ENCODE peak calls at places on chromosomes 11 and 22, in ten cellular contexts. One of them, this sample, is unnamed.

GRCh38 chr22:19629720-19630419 is 84.4 kb upstream of the SEPTIN5 start:
- DNase-seq in upper lobe of right lung: peak; percentile 85
- DNase-seq in Peyer's patch: peak; percentile 93
- DNase-seq in esophagus squamous epithelium: peak; percentile 16
- DNase-seq in stomach: peak; percentile 86
- DNase-seq in fibroblast of lung: peak; percentile 76
- DNase-seq in cardiac muscle cell: peak; percentile 85
- DNase-seq in hepatocyte: peak; percentile 90
- DNase-seq in heart left ventricle: peak; percentile 89
- DNase-seq in ovary: peak; percentile 74
- DNase-seq in this sample: peak; percentile 45

GRCh38 chr11:120254788-120255518 is 15.0 kb downstream of the POU2F3 start:
- DNase-seq in cardiac muscle cell: no peak
- DNase-seq in upper lobe of right lung: no peak
- DNase-seq in hepatocyte: no peak
- DNase-seq in ovary: no peak
- DNase-seq in fibroblast of lung: no peak
- DNase-seq in stomach: no peak
- DNase-seq in heart left ventricle: no peak
- DNase-seq in esophagus squamous epithelium: no peak
- DNase-seq in Peyer's patch: no peak
- DNase-seq in this sample: no peak

GRCh38 chr11:48150213-48150612 is 66.4 kb upstream of the OR4B1 start:
- DNase-seq in fibroblast of lung: peak; percentile 22
- DNase-seq in ovary: no peak
- DNase-seq in upper lobe of right lung: no peak
- DNase-seq in esophagus squamous epithelium: no peak
- DNase-seq in stomach: no peak
- DNase-seq in Peyer's patch: no peak
- DNase-seq in hepatocyte: no peak
- DNase-seq in cardiac muscle cell: peak; percentile 69
- DNase-seq in heart left ventricle: no peak
- DNase-seq in this sample: no peak

GRCh38 chr11:10998674-10999073 is 140.8 kb upstream of the ZBED5 start:
- DNase-seq in Peyer's patch: no peak
- DNase-seq in fibroblast of lung: no peak
- DNase-seq in hepatocyte: no peak
- DNase-seq in stomach: no peak
- DNase-seq in cardiac muscle cell: no peak
- DNase-seq in ovary: no peak
- DNase-seq in heart left ventricle: no peak
- DNase-seq in upper lobe of right lung: no peak
- DNase-seq in esophagus squamous epithelium: no peak
- DNase-seq in this sample: no peak

GRCh38 chr11:102911758-102912481 is 37.1 kb upstream of the MMP12 start:
- DNase-seq in fibroblast of lung: no peak
- DNase-seq in Peyer's patch: no peak
- DNase-seq in esophagus squamous epithelium: no peak
- DNase-seq in stomach: no peak
- DNase-seq in ovary: no peak
- DNase-seq in heart left ventricle: no peak
- DNase-seq in hepatocyte: no peak
- DNase-seq in cardiac muscle cell: no peak
- DNase-seq in upper lobe of right lung: no peak
- DNase-seq in this sample: no peak

GRCh38 chr11:127376316-127376715 is 375.7 kb upstream of the KIRREL3 start:
- DNase-seq in stomach: no peak
- DNase-seq in esophagus squamous epithelium: no peak
- DNase-seq in hepatocyte: no peak
- DNase-seq in Peyer's patch: no peak
- DNase-seq in ovary: no peak
- DNase-seq in heart left ventricle: no peak
- DNase-seq in cardiac muscle cell: no peak
- DNase-seq in fibroblast of lung: no peak
- DNase-seq in upper lobe of right lung: no peak
- DNase-seq in this sample: no peak

GRCh38 chr11:65426839-65427690 is 4.5 kb downstream of the NEAT1 start:
- DNase-seq in ovary: peak; percentile 49
- DNase-seq in fibroblast of lung: peak; percentile 71
- DNase-seq in esophagus squamous epithelium: no peak
- DNase-seq in upper lobe of right lung: peak; percentile 70
- DNase-seq in stomach: peak; percentile 75
- DNase-seq in cardiac muscle cell: peak; percentile 87
- DNase-seq in Peyer's patch: peak; percentile 74
- DNase-seq in heart left ventricle: no peak
- DNase-seq in hepatocyte: peak; percentile 74
- DNase-seq in this sample: no peak

GRCh38 chr11:117189191-117189940 is 9.8 kb upstream of the TAGLN start:
- DNase-seq in stomach: peak; percentile 24
- DNase-seq in fibroblast of lung: no peak
- DNase-seq in heart left ventricle: no peak
- DNase-seq in cardiac muscle cell: no peak
- DNase-seq in ovary: peak; percentile 31
- DNase-seq in upper lobe of right lung: peak; percentile 76
- DNase-seq in hepatocyte: no peak
- DNase-seq in Peyer's patch: peak; percentile 89
- DNase-seq in esophagus squamous epithelium: peak; percentile 19
- DNase-seq in this sample: no peak

GRCh38 chr11:69272961-69273461 is 20.9 kb upstream of the MYEOV start:
- DNase-seq in ovary: no peak
- DNase-seq in hepatocyte: no peak
- DNase-seq in heart left ventricle: no peak
- DNase-seq in Peyer's patch: no peak
- DNase-seq in fibroblast of lung: no peak
- DNase-seq in esophagus squamous epithelium: no peak
- DNase-seq in stomach: peak; percentile 49
- DNase-seq in cardiac muscle cell: no peak
- DNase-seq in upper lobe of right lung: peak; percentile 66
- DNase-seq in this sample: no peak

GRCh38 chr22:37485006-37485713 is 1.0 kb downstream of the MFNG start:
- DNase-seq in ovary: no peak
- DNase-seq in heart left ventricle: no peak
- DNase-seq in fibroblast of lung: no peak
- DNase-seq in cardiac muscle cell: no peak
- DNase-seq in hepatocyte: no peak
- DNase-seq in stomach: no peak
- DNase-seq in Peyer's patch: peak; percentile 69
- DNase-seq in esophagus squamous epithelium: no peak
- DNase-seq in upper lobe of right lung: peak; percentile 76
- DNase-seq in this sample: no peak

GRCh38 chr22:37486224-37486845 is at the start of gene MFNG:
- DNase-seq in heart left ventricle: peak; percentile 90
- DNase-seq in cardiac muscle cell: peak; percentile 25
- DNase-seq in esophagus squamous epithelium: peak; percentile 51
- DNase-seq in upper lobe of right lung: peak; percentile 90
- DNase-seq in Peyer's patch: peak; percentile 91
- DNase-seq in hepatocyte: peak; percentile 82
- DNase-seq in ovary: peak; percentile 43
- DNase-seq in stomach: peak; percentile 78
- DNase-seq in fibroblast of lung: peak; percentile 17
- DNase-seq in this sample: no peak

GRCh38 chr22:37487129-37487528 is 945 bp upstream of the MFNG start:
- DNase-seq in fibroblast of lung: no peak
- DNase-seq in ovary: no peak
- DNase-seq in stomach: no peak
- DNase-seq in heart left ventricle: no peak
- DNase-seq in hepatocyte: no peak
- DNase-seq in esophagus squamous epithelium: no peak
- DNase-seq in cardiac muscle cell: no peak
- DNase-seq in upper lobe of right lung: no peak
- DNase-seq in Peyer's patch: no peak
- DNase-seq in this sample: no peak

GRCh38 chr22:37484115-37485005 is 1.8 kb downstream of the MFNG start:
- DNase-seq in fibroblast of lung: no peak
- DNase-seq in cardiac muscle cell: no peak
- DNase-seq in ovary: no peak
- DNase-seq in stomach: peak; percentile 72
- DNase-seq in esophagus squamous epithelium: peak; percentile 67
- DNase-seq in heart left ventricle: peak; percentile 89
- DNase-seq in hepatocyte: no peak
- DNase-seq in upper lobe of right lung: peak; percentile 91
- DNase-seq in Peyer's patch: peak; percentile 97
- DNase-seq in this sample: no peak

GRCh38 chr22:37485714-37486223 is 415 bp downstream of the MFNG start:
- DNase-seq in hepatocyte: no peak
- DNase-seq in upper lobe of right lung: no peak
- DNase-seq in fibroblast of lung: no peak
- DNase-seq in cardiac muscle cell: no peak
- DNase-seq in Peyer's patch: peak; percentile 51
- DNase-seq in ovary: no peak
- DNase-seq in stomach: no peak
- DNase-seq in esophagus squamous epithelium: no peak
- DNase-seq in heart left ventricle: no peak
- DNase-seq in this sample: no peak
- H3K27ac ChIP-seq in hepatocyte: no peak overlapping the region
- H3K27ac ChIP-seq in upper lobe of right lung: peak overlapping the region; percentile 90
- H3K27ac ChIP-seq in fibroblast of lung: no peak overlapping the region
- H3K27ac ChIP-seq in cardiac muscle cell: no peak overlapping the region
- H3K27ac ChIP-seq in Peyer's patch: peak overlapping the region; percentile 75
- H3K27ac ChIP-seq in ovary: no peak overlapping the region
- H3K27ac ChIP-seq in stomach: peak overlapping the region; percentile 86
- H3K27ac ChIP-seq in esophagus squamous epithelium: peak overlapping the region; percentile 77
- H3K27ac ChIP-seq in heart left ventricle: peak overlapping the region; percentile 86
- H3K27ac ChIP-seq in this sample: peak overlapping the region; percentile 4

GRCh38 chr11:111407652-111408051 is 28.6 kb upstream of the POU2AF1 start:
- DNase-seq in cardiac muscle cell: no peak
- DNase-seq in heart left ventricle: no peak
- DNase-seq in hepatocyte: no peak
- DNase-seq in upper lobe of right lung: no peak
- DNase-seq in stomach: no peak
- DNase-seq in ovary: no peak
- DNase-seq in fibroblast of lung: no peak
- DNase-seq in Peyer's patch: no peak
- DNase-seq in esophagus squamous epithelium: no peak
- DNase-seq in this sample: no peak

GRCh38 chr11:111406091-111406490 is 27.0 kb upstream of the POU2AF1 start:
- DNase-seq in fibroblast of lung: no peak
- DNase-seq in ovary: no peak
- DNase-seq in esophagus squamous epithelium: no peak
- DNase-seq in cardiac muscle cell: no peak
- DNase-seq in upper lobe of right lung: no peak
- DNase-seq in heart left ventricle: no peak
- DNase-seq in Peyer's patch: no peak
- DNase-seq in stomach: no peak
- DNase-seq in hepatocyte: no peak
- DNase-seq in this sample: no peak

GRCh38 chr11:111406589-111406988 is 27.5 kb upstream of the POU2AF1 start:
- DNase-seq in stomach: no peak
- DNase-seq in esophagus squamous epithelium: no peak
- DNase-seq in Peyer's patch: no peak
- DNase-seq in heart left ventricle: no peak
- DNase-seq in fibroblast of lung: no peak
- DNase-seq in hepatocyte: no peak
- DNase-seq in ovary: no peak
- DNase-seq in upper lobe of right lung: no peak
- DNase-seq in cardiac muscle cell: no peak
- DNase-seq in this sample: no peak

GRCh38 chr11:111403021-111403725 is 24.1 kb upstream of the POU2AF1 start:
- DNase-seq in ovary: no peak
- DNase-seq in hepatocyte: no peak
- DNase-seq in esophagus squamous epithelium: no peak
- DNase-seq in stomach: no peak
- DNase-seq in upper lobe of right lung: no peak
- DNase-seq in heart left ventricle: no peak
- DNase-seq in fibroblast of lung: no peak
- DNase-seq in cardiac muscle cell: no peak
- DNase-seq in Peyer's patch: no peak
- DNase-seq in this sample: no peak

DNA sequence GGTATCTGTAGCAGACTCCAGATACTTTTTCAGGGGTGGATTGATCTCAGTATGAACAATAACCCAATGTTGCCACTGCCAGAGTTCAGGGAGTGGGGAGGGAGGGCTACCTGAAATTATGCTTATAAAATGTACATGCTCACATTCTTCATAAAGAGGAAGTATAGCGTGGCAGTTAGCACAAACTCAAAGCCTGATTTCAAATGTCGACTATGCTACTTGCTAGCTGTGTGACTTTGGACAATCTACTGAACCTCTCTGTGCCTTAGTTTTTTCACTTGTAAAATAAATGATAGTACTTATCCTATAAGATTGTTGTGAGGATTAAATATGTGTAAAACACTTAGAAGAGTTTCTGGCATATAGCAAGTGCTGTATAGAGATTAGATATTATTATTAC is 26.5 kb upstream of the POU2AF1 start:
- DNase-seq in upper lobe of right lung: no peak
- DNase-seq in cardiac muscle cell: no peak
- DNase-seq in heart left ventricle: no peak
- DNase-seq in Peyer's patch: no peak
- DNase-seq in fibroblast of lung: no peak
- DNase-seq in esophagus squamous epithelium: no peak
- DNase-seq in hepatocyte: no peak
- DNase-seq in ovary: no peak
- DNase-seq in stomach: no peak
- DNase-seq in this sample: no peak
- H3K4me1 ChIP-seq in upper lobe of right lung: no peaks in the 10 kb centered on the region
- H3K4me1 ChIP-seq in cardiac muscle cell: no peaks in the 10 kb centered on the region
- H3K4me1 ChIP-seq in heart left ventricle: no peaks in the 10 kb centered on the region
- H3K4me1 ChIP-seq in Peyer's patch: no peaks in the 10 kb centered on the region
- H3K4me1 ChIP-seq in fibroblast of lung: no peaks in the 10 kb centered on the region
- H3K4me1 ChIP-seq in esophagus squamous epithelium: no peaks in the 10 kb centered on the region
- H3K4me1 ChIP-seq in hepatocyte: no peaks in the 10 kb centered on the region
- H3K4me1 ChIP-seq in ovary: no peaks in the 10 kb centered on the region
- H3K4me1 ChIP-seq in stomach: peaks cover 5% of the 10 kb centered on the region
- H3K4me1 ChIP-seq in this sample: no peaks in the 10 kb centered on the region

GRCh38 chr11:113274708-113275582 is 39.4 kb upstream of the TTC12 start:
- DNase-seq in cardiac muscle cell: peak; percentile 14
- DNase-seq in Peyer's patch: no peak
- DNase-seq in stomach: no peak
- DNase-seq in hepatocyte: no peak
- DNase-seq in heart left ventricle: no peak
- DNase-seq in ovary: no peak
- DNase-seq in fibroblast of lung: no peak
- DNase-seq in esophagus squamous epithelium: no peak
- DNase-seq in upper lobe of right lung: no peak
- DNase-seq in this sample: no peak
- TF ChIP-seq CTCF in cardiac muscle cell: peak; percentile 21
- TF ChIP-seq CTCF in Peyer's patch: no peak
- TF ChIP-seq CTCF in stomach: no peak
- TF ChIP-seq CTCF in hepatocyte: no peak
- TF ChIP-seq CTCF in heart left ventricle: no peak
- TF ChIP-seq CTCF in ovary: no peak
- TF ChIP-seq CTCF in fibroblast of lung: peak; percentile 9
- TF ChIP-seq CTCF in esophagus squamous epithelium: no peak
- TF ChIP-seq CTCF in upper lobe of right lung: no peak
- TF ChIP-seq CTCF in this sample: no peak

DNA sequence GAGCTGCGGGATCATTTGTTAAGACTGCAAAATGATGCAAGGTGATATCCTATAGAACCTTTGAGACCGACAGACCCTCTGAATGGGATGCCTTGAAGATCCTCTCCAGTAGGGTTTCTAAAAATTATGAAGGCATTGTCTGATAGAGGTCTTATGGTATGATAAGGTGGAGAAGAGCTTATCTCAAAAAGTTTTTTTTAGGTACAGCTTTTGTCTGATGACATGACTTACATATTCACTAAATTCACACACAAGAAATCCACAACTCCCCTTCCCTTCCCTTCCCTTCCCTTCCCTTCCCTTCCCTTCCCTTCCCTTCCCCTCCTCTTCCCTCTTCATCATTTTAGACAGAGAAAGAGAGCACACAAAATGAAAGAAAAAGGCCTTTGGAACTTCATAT is 118.4 kb upstream of the CTSC start:
- DNase-seq in cardiac muscle cell: no peak
- DNase-seq in hepatocyte: no peak
- DNase-seq in upper lobe of right lung: no peak
- DNase-seq in fibroblast of lung: no peak
- DNase-seq in stomach: no peak
- DNase-seq in ovary: no peak
- DNase-seq in Peyer's patch: no peak
- DNase-seq in esophagus squamous epithelium: no peak
- DNase-seq in heart left ventricle: no peak
- DNase-seq in this sample: no peak
- H3K27ac ChIP-seq in cardiac muscle cell: no peak overlapping the region
- H3K27ac ChIP-seq in hepatocyte: no peak overlapping the region
- H3K27ac ChIP-seq in upper lobe of right lung: no peak overlapping the region
- H3K27ac ChIP-seq in fibroblast of lung: no peak overlapping the region
- H3K27ac ChIP-seq in stomach: no peak overlapping the region
- H3K27ac ChIP-seq in ovary: no peak overlapping the region
- H3K27ac ChIP-seq in Peyer's patch: no peak overlapping the region
- H3K27ac ChIP-seq in esophagus squamous epithelium: no peak overlapping the region
- H3K27ac ChIP-seq in heart left ventricle: no peak overlapping the region
- H3K27ac ChIP-seq in this sample: no peak overlapping the region